ENCODE peak calls at places on chromosomes 6 and 20, in four cellular contexts. C, T, G and A are unnamed samples.

GRCh38 chr20:10761232-10761631 is 87.4 kb upstream of the JAG1 start:
- DNase-seq in T (no peak), G (no peak), C (no peak), A (no peak)

GRCh38 chr20:32231847-32232246 is 24.2 kb downstream of the POFUT1 start:
- DNase-seq in T (peak; percentile 55), C (no peak), G (no peak), A (no peak)

GRCh38 chr6:21612067-21612745 is 18.7 kb downstream of the SOX4 start:
- DNase-seq in T (no peak), C (no peak), G (no peak), A (no peak)

GRCh38 chr6:38058022-38058421 is 238.5 kb downstream of the ZFAND3 start:
- DNase-seq in T (no peak), C (no peak), G (no peak), A (no peak)

GRCh38 chr6:116462516-116462915 is 1.3 kb downstream of the CALHM6 start:
- DNase-seq in G (no peak), T (no peak), C (no peak), A (no peak)

GRCh38 chr6:113122060-113122459 is 735.1 kb upstream of the MARCKS start:
- DNase-seq in G (no peak), T (no peak), C (no peak), A (no peak)

GRCh38 chr6:85493389-85493788 is 43.5 kb downstream of the NT5E start:
- DNase-seq in C (no peak), G (no peak), T (no peak), A (no peak)

GRCh38 chr6:131654326-131654725 is 17.2 kb downstream of the ENPP3 start:
- DNase-seq in G (no peak), C (no peak), T (no peak), A (no peak)

GRCh38 chr20:3173582-3174441 is 463 bp upstream of the LZTS3 start:
- DNase-seq in G (peak; percentile 90), C (peak; percentile 91), T (peak; percentile 95), A (peak; percentile 93)

GRCh38 chr6:140879861-140880260 is 1252.9 kb upstream of the GJE1 start:
- DNase-seq in C (no peak), G (no peak), T (no peak), A (no peak)

GRCh38 chr6:149636116-149636515 is 12.4 kb downstream of the KATNA1 start:
- DNase-seq in G (no peak), T (no peak), C (no peak), A (no peak)

GRCh38 chr6:157551041-157551832 is 170.2 kb downstream of the ZDHHC14 start:
- DNase-seq in C (no peak), G (no peak), T (peak; percentile 45), A (peak; percentile 37)

GRCh38 chr6:137768935-137769334 is 98.1 kb upstream of the TNFAIP3 start:
- DNase-seq in G (no peak), T (no peak), C (no peak), A (no peak)

GRCh38 chr6:112396221-112396620 is 49.1 kb downstream of the RFPL4B start:
- DNase-seq in T (no peak), C (no peak), G (no peak), A (no peak)

GRCh38 chr20:5844063-5844681 is 94.0 kb downstream of the SHLD1 start:
- DNase-seq in G (no peak), T (no peak), C (no peak), A (no peak)

GRCh38 chr6:20211941-20212391 is 303 bp downstream of the MBOAT1 start:
- DNase-seq in T (no peak), C (no peak), G (no peak), A (no peak)

GRCh38 chr6:36479256-36479655 is 36.5 kb downstream of the KCTD20 start:
- DNase-seq in G (no peak), T (no peak), C (no peak), A (no peak)

GRCh38 chr20:31835977-31836852 is 9.2 kb downstream of the FOXS1 start:
- DNase-seq in C (peak; percentile 73), G (peak; percentile 86), T (no peak), A (peak; percentile 96)

GRCh38 chr6:19851273-19852089 is 14.3 kb downstream of the ID4 start:
- DNase-seq in T (no peak), C (peak; percentile 28), G (peak; percentile 21), A (no peak)

GRCh38 chr6:52511163-52511562 is 65.7 kb downstream of the TRAM2 start:
- DNase-seq in T (no peak), G (no peak), C (no peak), A (no peak)
- H3K27ac ChIP-seq in T (no peak overlapping the region), G (peak overlapping the region; percentile 80), C (peak overlapping the region; percentile 86), A (peak overlapping the region; percentile 82)

GRCh38 chr6:28770732-28771131 is 153.1 kb downstream of the TRIM27 start:
- DNase-seq in G (no peak), T (no peak), C (no peak), A (no peak)

GRCh38 chr6:28774292-28775051 is 149.3 kb downstream of the TRIM27 start:
- DNase-seq in G (no peak), C (no peak), T (no peak), A (no peak)

GRCh38 chr6:28769626-28770402 is 154.0 kb downstream of the TRIM27 start:
- DNase-seq in G (no peak), C (no peak), T (no peak), A (no peak)

GRCh38 chr6:28772480-28773381 is 151.1 kb downstream of the TRIM27 start:
- DNase-seq in G (no peak), T (no peak), C (no peak), A (no peak)

GRCh38 chr6:28771401-28772267 is 152.2 kb downstream of the TRIM27 start:
- DNase-seq in G (no peak), T (no peak), C (no peak), A (no peak)
- H3K9me3 ChIP-seq in G (no peaks in the 10 kb centered on the region), T (no peaks in the 10 kb centered on the region), C (no peaks in the 10 kb centered on the region), A (no peaks in the 10 kb centered on the region)

DNA sequence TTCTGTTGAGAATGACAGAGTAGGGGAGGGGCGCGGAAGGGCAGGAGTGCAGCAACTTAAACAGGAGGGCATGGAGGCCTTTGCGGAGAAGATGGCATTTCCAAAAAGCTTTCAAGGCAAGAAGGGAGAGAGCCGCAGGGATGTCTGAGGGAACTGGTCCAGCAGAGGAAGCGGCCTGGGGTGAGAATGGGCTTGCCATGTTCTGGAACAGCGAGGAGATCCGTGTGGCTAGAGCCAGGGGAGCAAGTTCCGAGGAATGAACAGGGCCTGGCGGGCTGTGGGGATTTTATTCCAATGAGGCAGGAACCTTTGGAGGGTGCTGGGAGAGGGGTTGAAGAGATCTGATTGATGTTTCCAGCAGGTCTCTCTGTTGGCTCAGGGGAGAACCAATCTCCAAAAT is 86.1 kb downstream of the PREX1 start:
- DNase-seq in C (no peak), T (no peak), G (no peak), A (no peak)
- H3K27ac ChIP-seq in C (no peak overlapping the region), T (no peak overlapping the region), G (no peak overlapping the region), A (no peak overlapping the region)

DNA sequence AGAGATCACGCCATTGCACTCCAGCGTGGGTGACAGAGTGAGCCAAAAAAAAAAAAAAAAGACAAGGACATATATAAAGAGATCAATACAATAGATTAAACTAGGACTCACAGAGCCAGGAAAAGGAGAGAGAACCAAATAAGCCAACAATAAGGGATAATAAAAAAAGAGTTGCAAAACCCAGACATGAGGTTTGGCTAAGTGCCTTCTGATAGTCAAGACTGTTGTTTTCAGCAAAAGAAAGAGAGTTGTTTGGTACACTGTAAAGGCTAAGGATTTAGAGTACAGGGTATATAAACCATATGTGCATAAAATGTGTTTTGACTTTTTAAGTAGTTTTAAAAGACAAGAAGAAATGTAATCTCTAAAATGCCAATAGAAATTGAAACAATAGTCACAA is 42.8 kb downstream of the RPF2 start:
- DNase-seq in G (no peak), T (no peak), C (no peak), A (no peak)
- H3K9me3 ChIP-seq in G (no peaks in the 10 kb centered on the region), T (no peaks in the 10 kb centered on the region), C (no peaks in the 10 kb centered on the region), A (no peaks in the 10 kb centered on the region)

GRCh38 chr6:34772940-34773339 is 15.6 kb downstream of the SNRPC start:
- DNase-seq in C (no peak), T (no peak), G (no peak), A (no peak)

GRCh38 chr6:34774967-34775366 is 16.9 kb upstream of the BLTP3A start:
- DNase-seq in C (no peak), G (no peak), T (no peak), A (no peak)

GRCh38 chr6:34771727-34772126 is 14.4 kb downstream of the SNRPC start:
- DNase-seq in G (no peak), T (no peak), C (no peak), A (no peak)

GRCh38 chr6:34768148-34768547 is 10.8 kb downstream of the SNRPC start:
- DNase-seq in G (no peak), C (no peak), T (no peak), A (no peak)

GRCh38 chr6:34773906-34774305 is 16.6 kb downstream of the SNRPC start:
- DNase-seq in T (no peak), G (no peak), C (no peak), A (no peak)
- H3K27ac ChIP-seq in T (no peak overlapping the region), G (peak overlapping the region; percentile 6), C (no peak overlapping the region), A (no peak overlapping the region)

GRCh38 chr6:167410510-167410909 is 85.6 kb downstream of the TTLL2 start:
- DNase-seq in T (no peak), C (no peak), G (no peak), A (no peak)
- H3K9me3 ChIP-seq in T (no peaks in the 10 kb centered on the region), C (no peaks in the 10 kb centered on the region), G (no peaks in the 10 kb centered on the region), A (no peaks in the 10 kb centered on the region)

GRCh38 chr6:33319939-33320314 is 2.4 kb upstream of the ZBTB22 start:
- DNase-seq in G (no peak), C (no peak), T (no peak), A (no peak)
- H3K27ac ChIP-seq in G (peak overlapping the region; percentile 23), C (peak overlapping the region; percentile 89), T (no peak overlapping the region), A (peak overlapping the region; percentile 94)

GRCh38 chr20:18740726-18741125 is 72.9 kb upstream of the SCP2D1 start:
- DNase-seq in T (no peak), C (no peak), G (no peak), A (no peak)
- H3K9me3 ChIP-seq in T (no peaks in the 10 kb centered on the region), C (no peaks in the 10 kb centered on the region), G (no peaks in the 10 kb centered on the region), A (no peaks in the 10 kb centered on the region)

GRCh38 chr20:7770046-7770445 is 170.2 kb downstream of the HAO1 start:
- DNase-seq in G (no peak), T (no peak), C (no peak), A (no peak)

GRCh38 chr20:7772376-7772775 is 167.9 kb downstream of the HAO1 start:
- DNase-seq in C (no peak), G (no peak), T (no peak), A (no peak)

GRCh38 chr20:7773511-7773910 is 166.7 kb downstream of the HAO1 start:
- DNase-seq in G (no peak), C (no peak), T (no peak), A (no peak)

GRCh38 chr20:7775072-7775471 is 165.2 kb downstream of the HAO1 start:
- DNase-seq in G (peak; percentile 4), T (no peak), C (no peak), A (no peak)

DNA sequence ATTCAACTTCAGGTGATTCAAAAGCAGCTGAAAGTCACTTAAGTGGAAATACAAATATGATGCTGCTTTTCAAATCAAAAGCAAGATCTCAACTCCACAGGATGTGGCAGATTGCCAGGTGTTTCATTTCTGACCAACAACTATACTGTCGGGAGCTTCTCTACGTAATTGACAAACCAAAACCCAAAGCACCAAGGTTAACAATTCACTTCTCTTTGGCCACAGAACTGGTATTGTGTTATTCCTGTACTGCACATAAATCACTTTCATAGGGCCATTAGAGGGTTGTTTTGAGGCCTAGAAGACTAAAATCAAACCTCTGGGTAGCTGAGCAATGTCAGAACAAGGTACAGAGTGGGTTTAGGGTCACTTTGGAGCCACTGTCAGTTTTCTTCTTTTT is 169.7 kb downstream of the HAO1 start:
- DNase-seq in G (peak; percentile 29), C (no peak), T (no peak), A (no peak)
- H3K27ac ChIP-seq in G (no peak overlapping the region), C (no peak overlapping the region), T (no peak overlapping the region), A (no peak overlapping the region)